ENCODE peak calls at places on chromosomes 6 and 20, in five cellular contexts. N is brain microvascular endothelial cell, U is hypothalamus, Z is Right ventricle myocardium superior, Q is type B pancreatic cell. H is an unnamed sample.

GRCh38 chr20:41358717-41359116 is 7.9 kb downstream of the EMILIN3 start:
- DNase-seq in U (no peak), Q (no peak), Z (peak), N (no peak), H (no peak)

GRCh38 chr20:48574383-48574782 is 253.4 kb downstream of the PREX1 start:
- DNase-seq in Q (no peak), Z (no peak), N (no peak), U (no peak), H (no peak)

GRCh38 chr6:26020291-26020982 is 57.8 kb downstream of the TRIM38 start:
- DNase-seq in N (peak), Q (no peak), Z (peak), U (peak), H (peak)

GRCh38 chr6:111727798-111728197 is 122.1 kb upstream of the TRAF3IP2 start:
- DNase-seq in U (no peak), Z (no peak), Q (no peak), N (no peak), H (no peak)

GRCh38 chr20:62666736-62667529 is 24.6 kb downstream of the SLCO4A1 start:
- DNase-seq in Q (no peak), N (no peak), Z (peak), U (no peak), H (no peak)

GRCh38 chr20:20521736-20522135 is 153.8 kb downstream of the INSM1 start:
- DNase-seq in Q (no peak), N (no peak), Z (no peak), U (no peak), H (no peak)

GRCh38 chr20:39283464-39283863 is 321.3 kb downstream of the DHX35 start:
- DNase-seq in Q (no peak), Z (no peak), U (no peak), N (no peak), H (no peak)

GRCh38 chr6:11207199-11207968 is 25.1 kb downstream of the NEDD9 start:
- DNase-seq in U (no peak), N (peak), Q (no peak), Z (peak), H (peak)